ENCODE peak calls at places on chromosomes 3 and 15, in nine cellular contexts. One of them, this sample, is unnamed.

GRCh38 chr3:171791695-171792082 is 18.6 kb downstream of the PLD1 start:
- DNase-seq in transverse colon: no peak
- DNase-seq in NCI-H774: no peak
- DNase-seq in activated CD4-positive, alpha-beta T cell treated with anti-CD3 and anti-CD28 coated beads, Interleukin-2, amount 10 ng/mL, durations not matched to agents 7 days and 5 days: no peak
- DNase-seq in mammary epithelial cell: peak
- DNase-seq in uterus: no peak
- DNase-seq in left kidney: no peak
- DNase-seq in CD8-positive, alpha-beta T cell: no peak
- DNase-seq in NCI-H2081: no peak
- DNase-seq in this sample: no peak

GRCh38 chr3:102532901-102533300 is 98.1 kb downstream of the ZPLD1 start:
- DNase-seq in NCI-H774: no peak
- DNase-seq in transverse colon: no peak
- DNase-seq in activated CD4-positive, alpha-beta T cell treated with anti-CD3 and anti-CD28 coated beads, Interleukin-2, amount 10 ng/mL, durations not matched to agents 7 days and 5 days: peak
- DNase-seq in CD8-positive, alpha-beta T cell: no peak
- DNase-seq in NCI-H2081: no peak
- DNase-seq in uterus: no peak
- DNase-seq in mammary epithelial cell: no peak
- DNase-seq in left kidney: no peak
- DNase-seq in this sample: no peak

GRCh38 chr15:36026627-36027026 is 480.7 kb upstream of the DPH6 start:
- DNase-seq in uterus: no peak
- DNase-seq in NCI-H2081: no peak
- DNase-seq in activated CD4-positive, alpha-beta T cell treated with anti-CD3 and anti-CD28 coated beads, Interleukin-2, amount 10 ng/mL, durations not matched to agents 7 days and 5 days: no peak
- DNase-seq in transverse colon: no peak
- DNase-seq in left kidney: no peak
- DNase-seq in mammary epithelial cell: no peak
- DNase-seq in NCI-H774: no peak
- DNase-seq in CD8-positive, alpha-beta T cell: no peak
- DNase-seq in this sample: no peak

GRCh38 chr15:72934921-72935320 is 117.3 kb upstream of the NEO1 start:
- DNase-seq in left kidney: no peak
- DNase-seq in transverse colon: no peak
- DNase-seq in mammary epithelial cell: no peak
- DNase-seq in CD8-positive, alpha-beta T cell: no peak
- DNase-seq in uterus: no peak
- DNase-seq in NCI-H2081: no peak
- DNase-seq in NCI-H774: no peak
- DNase-seq in activated CD4-positive, alpha-beta T cell treated with anti-CD3 and anti-CD28 coated beads, Interleukin-2, amount 10 ng/mL, durations not matched to agents 7 days and 5 days: no peak
- DNase-seq in this sample: no peak

GRCh38 chr3:142940472-142940871 is 23.0 kb downstream of the PAQR9 start:
- DNase-seq in left kidney: no peak
- DNase-seq in activated CD4-positive, alpha-beta T cell treated with anti-CD3 and anti-CD28 coated beads, Interleukin-2, amount 10 ng/mL, durations not matched to agents 7 days and 5 days: no peak
- DNase-seq in CD8-positive, alpha-beta T cell: no peak
- DNase-seq in uterus: no peak
- DNase-seq in NCI-H2081: no peak
- DNase-seq in transverse colon: no peak
- DNase-seq in NCI-H774: no peak
- DNase-seq in mammary epithelial cell: peak
- DNase-seq in this sample: no peak

GRCh38 chr3:128922804-128923459 is 43.5 kb downstream of the ACAD9 start:
- DNase-seq in mammary epithelial cell: no peak
- DNase-seq in left kidney: no peak
- DNase-seq in CD8-positive, alpha-beta T cell: peak
- DNase-seq in transverse colon: no peak
- DNase-seq in activated CD4-positive, alpha-beta T cell treated with anti-CD3 and anti-CD28 coated beads, Interleukin-2, amount 10 ng/mL, durations not matched to agents 7 days and 5 days: peak
- DNase-seq in NCI-H2081: no peak
- DNase-seq in NCI-H774: no peak
- DNase-seq in uterus: no peak
- DNase-seq in this sample: peak

GRCh38 chr3:114557791-114558190 is 264.0 kb downstream of the TIGIT start:
- DNase-seq in left kidney: no peak
- DNase-seq in activated CD4-positive, alpha-beta T cell treated with anti-CD3 and anti-CD28 coated beads, Interleukin-2, amount 10 ng/mL, durations not matched to agents 7 days and 5 days: no peak
- DNase-seq in transverse colon: no peak
- DNase-seq in NCI-H2081: no peak
- DNase-seq in uterus: no peak
- DNase-seq in CD8-positive, alpha-beta T cell: no peak
- DNase-seq in NCI-H774: no peak
- DNase-seq in mammary epithelial cell: peak
- DNase-seq in this sample: no peak

GRCh38 chr15:68471552-68471951 is 39.6 kb upstream of the ITGA11 start:
- DNase-seq in NCI-H2081: no peak
- DNase-seq in CD8-positive, alpha-beta T cell: no peak
- DNase-seq in uterus: no peak
- DNase-seq in left kidney: peak
- DNase-seq in NCI-H774: peak
- DNase-seq in activated CD4-positive, alpha-beta T cell treated with anti-CD3 and anti-CD28 coated beads, Interleukin-2, amount 10 ng/mL, durations not matched to agents 7 days and 5 days: no peak
- DNase-seq in transverse colon: no peak
- DNase-seq in mammary epithelial cell: no peak
- DNase-seq in this sample: no peak

GRCh38 chr3:108489776-108490175 is 20.6 kb downstream of the MYH15 start:
- DNase-seq in NCI-H2081: peak
- DNase-seq in NCI-H774: no peak
- DNase-seq in transverse colon: no peak
- DNase-seq in activated CD4-positive, alpha-beta T cell treated with anti-CD3 and anti-CD28 coated beads, Interleukin-2, amount 10 ng/mL, durations not matched to agents 7 days and 5 days: peak
- DNase-seq in uterus: no peak
- DNase-seq in CD8-positive, alpha-beta T cell: peak
- DNase-seq in mammary epithelial cell: peak
- DNase-seq in left kidney: peak
- DNase-seq in this sample: peak

GRCh38 chr3:12479919-12480425 is 4.3 kb upstream of the TSEN2 start:
- DNase-seq in activated CD4-positive, alpha-beta T cell treated with anti-CD3 and anti-CD28 coated beads, Interleukin-2, amount 10 ng/mL, durations not matched to agents 7 days and 5 days: peak
- DNase-seq in NCI-H2081: no peak
- DNase-seq in transverse colon: peak
- DNase-seq in left kidney: peak
- DNase-seq in CD8-positive, alpha-beta T cell: no peak
- DNase-seq in mammary epithelial cell: peak
- DNase-seq in NCI-H774: peak
- DNase-seq in uterus: peak
- DNase-seq in this sample: peak

GRCh38 chr15:76585573-76585892 is 249.0 kb downstream of the ISL2 start:
- DNase-seq in CD8-positive, alpha-beta T cell: no peak
- DNase-seq in transverse colon: no peak
- DNase-seq in left kidney: peak
- DNase-seq in activated CD4-positive, alpha-beta T cell treated with anti-CD3 and anti-CD28 coated beads, Interleukin-2, amount 10 ng/mL, durations not matched to agents 7 days and 5 days: no peak
- DNase-seq in NCI-H774: no peak
- DNase-seq in uterus: no peak
- DNase-seq in NCI-H2081: no peak
- DNase-seq in mammary epithelial cell: no peak
- DNase-seq in this sample: no peak

GRCh38 chr15:40743921-40744809 is 10.9 kb downstream of the RMDN3 start:
- DNase-seq in CD8-positive, alpha-beta T cell: peak
- DNase-seq in mammary epithelial cell: peak
- DNase-seq in NCI-H774: no peak
- DNase-seq in activated CD4-positive, alpha-beta T cell treated with anti-CD3 and anti-CD28 coated beads, Interleukin-2, amount 10 ng/mL, durations not matched to agents 7 days and 5 days: peak
- DNase-seq in transverse colon: no peak
- DNase-seq in left kidney: peak
- DNase-seq in uterus: no peak
- DNase-seq in NCI-H2081: no peak
- DNase-seq in this sample: peak

GRCh38 chr15:75235051-75235673 is 23.0 kb upstream of the GOLGA6C start:
- DNase-seq in NCI-H774: no peak
- DNase-seq in CD8-positive, alpha-beta T cell: no peak
- DNase-seq in uterus: no peak
- DNase-seq in NCI-H2081: no peak
- DNase-seq in transverse colon: no peak
- DNase-seq in mammary epithelial cell: no peak
- DNase-seq in left kidney: no peak
- DNase-seq in activated CD4-positive, alpha-beta T cell treated with anti-CD3 and anti-CD28 coated beads, Interleukin-2, amount 10 ng/mL, durations not matched to agents 7 days and 5 days: no peak
- DNase-seq in this sample: no peak

GRCh38 chr3:24640330-24640877 is 145.8 kb upstream of the THRB start:
- DNase-seq in NCI-H2081: peak
- DNase-seq in CD8-positive, alpha-beta T cell: no peak
- DNase-seq in left kidney: peak
- DNase-seq in transverse colon: no peak
- DNase-seq in NCI-H774: peak
- DNase-seq in activated CD4-positive, alpha-beta T cell treated with anti-CD3 and anti-CD28 coated beads, Interleukin-2, amount 10 ng/mL, durations not matched to agents 7 days and 5 days: no peak
- DNase-seq in mammary epithelial cell: peak
- DNase-seq in uterus: no peak
- DNase-seq in this sample: no peak

This sample was measured in central memory CD4-positive, alpha-beta T cell.